ENCODE peak calls at places on chromosomes 7 and 10, in ten cellular contexts. D is activated CD8-positive, alpha-beta memory T cell treated with anti-CD3 and anti-CD28 coated beads for 1 hour; M is NCI-H1092; B is CD8-positive, alpha-beta T cell; H is A549; P is activated T-helper 1 cell treated with anti-CD3 and anti-CD28 coated beads, Interleukin-12 subunit alpha, Interleukin-12 subunit beta, Interleukin-2, Interleukin-4 antibody, amounts not matched to agents 30 ng/mL and 10 ng/mL and 1 ng/mL, durations not matched to agents 14 hours and 24 hours and 36 hours; F is COR-L47; T is M059J; L is GM12891; N is omental fat pad. S is an unnamed sample.

GRCh38 chr10:64731016-64731415 is 1209.8 kb downstream of the REEP3 start:
- DNase-seq in M (no peak), L (no peak), H (no peak), P (no peak), F (no peak), N (no peak), T (no peak), B (no peak), D (no peak), S (no peak)

GRCh38 chr10:33596411-33596810 is 261.9 kb upstream of the NRP1 start:
- DNase-seq in M (no peak), B (no peak), L (no peak), N (no peak), H (no peak), P (no peak), T (peak; percentile 21), F (no peak), D (no peak), S (no peak)

GRCh38 chr7:158377800-158378623 is 209.6 kb downstream of the PTPRN2 start:
- DNase-seq in F (peak; percentile 25), D (no peak), P (no peak), M (no peak), H (no peak), N (no peak), L (no peak), B (no peak), T (peak; percentile 21), S (no peak)

GRCh38 chr10:28367865-28368541 is 65.1 kb upstream of the MPP7 start:
- DNase-seq in L (peak; percentile 41), F (no peak), B (peak; percentile 40), M (no peak), D (peak; percentile 14), N (no peak), H (no peak), P (peak; percentile 62), T (no peak), S (peak; percentile 20)

GRCh38 chr7:141593134-141593533 is 41.9 kb downstream of the AGK start:
- DNase-seq in P (no peak), B (no peak), N (no peak), H (peak; percentile 67), F (no peak), T (no peak), L (no peak), M (no peak), D (no peak), S (no peak)

GRCh38 chr7:27723086-27723485 is 16.9 kb upstream of the TAX1BP1 start:
- DNase-seq in B (no peak), T (peak; percentile 50), L (no peak), P (no peak), M (no peak), H (peak; percentile 59), D (no peak), N (no peak), F (peak; percentile 42), S (no peak)

GRCh38 chr7:74324499-74325229 is 35.5 kb downstream of the CLIP2 start:
- DNase-seq in H (no peak), T (no peak), F (no peak), D (no peak), M (no peak), B (no peak), L (no peak), P (no peak), N (no peak), S (no peak)

GRCh38 chr7:101770466-101770865 is 47.0 kb upstream of the CUX1 start:
- DNase-seq in F (no peak), N (no peak), T (no peak), P (no peak), M (no peak), H (no peak), D (no peak), L (no peak), B (no peak), S (no peak)

GRCh38 chr7:4015371-4015770 is 666.7 kb upstream of the FOXK1 start:
- DNase-seq in H (no peak), F (no peak), B (no peak), L (no peak), D (no peak), M (no peak), T (no peak), P (no peak), N (no peak), S (no peak)